ENCODE peak calls at places on chromosomes 5 and 9, in ten cellular contexts. A is cardiac muscle cell; C is hippocampal formation; X is kidney epithelial cell; N is NCI-H1092; W is HepG2; D is iPS-NIHi11; Q is stimulated activated CD8-positive, alpha-beta memory T cell treated with anti-CD3 and anti-CD28 coated beads, Interleukin-4, amount 100 ng/mL, for 1 hour; K is fibroblast of lung; F is GM18507. P is an unnamed sample.

GRCh38 chr9:127848756-127849504 is 5.5 kb downstream of the ENG start:
- DNase-seq in A (no peak), C (no peak), X (no peak), N (no peak), W (peak; percentile 72), D (no peak), Q (no peak), K (no peak), F (no peak), P (no peak)

GRCh38 chr5:95216136-95216955 is 68.5 kb downstream of the MCTP1 start:
- DNase-seq in A (no peak), C (no peak), X (no peak), N (no peak), W (no peak), D (no peak), Q (no peak), K (peak; percentile 6), F (no peak), P (no peak)

GRCh38 chr9:130661461-130662098 is 2.8 kb upstream of the PRDM12 start:
- DNase-seq in A (no peak), C (no peak), X (no peak), N (no peak), W (no peak), D (peak; percentile 26), Q (no peak), K (no peak), F (no peak), P (peak; percentile 59)

GRCh38 chr9:92278117-92278516 is 15.4 kb downstream of the IARS1 start:
- DNase-seq in A (no peak), C (no peak), X (no peak), N (no peak), W (no peak), D (no peak), Q (no peak), K (peak; percentile 65), F (no peak), P (no peak)

GRCh38 chr5:111774525-111774924 is 17.5 kb upstream of the NREP start:
- DNase-seq in A (peak; percentile 67), C (no peak), X (no peak), N (no peak), W (no peak), D (no peak), Q (no peak), K (peak; percentile 93), F (no peak), P (peak; percentile 65)

GRCh38 chr9:85723220-85723619 is 18.5 kb downstream of the AGTPBP1 start:
- DNase-seq in A (no peak), C (no peak), X (no peak), N (no peak), W (peak; percentile 90), D (no peak), Q (no peak), K (no peak), F (no peak), P (no peak)

GRCh38 chr5:58871648-58872242 is 288.9 kb downstream of the RAB3C start:
- DNase-seq in A (peak; percentile 44), C (no peak), X (no peak), N (peak; percentile 4), W (peak; percentile 24), D (peak; percentile 39), Q (no peak), K (peak; percentile 12), F (no peak), P (no peak)

GRCh38 chr5:107566537-107566875 is 104.2 kb downstream of the EFNA5 start:
- DNase-seq in A (no peak), C (no peak), X (no peak), N (no peak), W (no peak), D (no peak), Q (no peak), K (peak; percentile 33), F (no peak), P (no peak)

GRCh38 chr9:33139421-33140228 is 27.5 kb downstream of the B4GALT1 start:
- DNase-seq in A (peak; percentile 40), C (no peak), X (no peak), N (no peak), W (peak; percentile 88), D (peak; percentile 41), Q (no peak), K (peak; percentile 84), F (no peak), P (peak; percentile 91)

GRCh38 chr5:142184939-142185526 is 76.5 kb downstream of the NDFIP1 start:
- DNase-seq in A (no peak), C (no peak), X (no peak), N (no peak), W (no peak), D (no peak), Q (no peak), K (no peak), F (no peak), P (no peak)

GRCh38 chr9:79667716-79668458 is 96.1 kb downstream of the TLE4 start:
- DNase-seq in A (no peak), C (no peak), X (no peak), N (peak; percentile 96), W (peak; percentile 38), D (no peak), Q (no peak), K (no peak), F (no peak), P (no peak)